ENCODE peak calls at places on chromosome 2, in five cellular contexts. F, W, Y, L and C are unnamed samples.

GRCh38 chr2:33530614-33531344 is 54.3 kb downstream of the RASGRP3 start:
- DNase-seq in L (no peak), Y (no peak), W (no peak), F (no peak), C (no peak)

GRCh38 chr2:178718283-178718682 is 88.9 kb downstream of the TTN start:
- DNase-seq in Y (no peak), W (no peak), L (no peak), F (no peak), C (no peak)

GRCh38 chr2:174939046-174939445 is 66.1 kb downstream of the CHN1 start:
- DNase-seq in Y (no peak), W (no peak), L (peak; percentile 62), F (peak; percentile 79), C (no peak)

GRCh38 chr2:210502997-210503621 is 26.6 kb upstream of the LANCL1 start:
- DNase-seq in L (peak; percentile 53), F (peak; percentile 49), Y (peak; percentile 5), W (no peak), C (peak; percentile 1)

GRCh38 chr2:57760448-57760847 is 286.2 kb upstream of the VRK2 start:
- DNase-seq in F (no peak), L (no peak), Y (no peak), W (no peak), C (no peak)

GRCh38 chr2:237874585-237875161 is 15.2 kb downstream of the RAMP1 start:
- DNase-seq in Y (no peak), W (no peak), L (peak; percentile 68), F (peak; percentile 76), C (no peak)

GRCh38 chr2:165208094-165208493 is 4.2 kb upstream of the SCN3A start:
- DNase-seq in L (no peak), F (no peak), Y (no peak), W (no peak), C (no peak)

GRCh38 chr2:42372801-42373200 is 11.8 kb upstream of the COX7A2L start:
- DNase-seq in L (no peak), F (no peak), Y (no peak), W (no peak), C (no peak)

GRCh38 chr2:86035883-86036789 is 69.5 kb downstream of the POLR1A start:
- DNase-seq in F (peak; percentile 86), L (peak; percentile 83), W (peak; percentile 40), Y (no peak), C (peak; percentile 76)

GRCh38 chr2:59733970-59734369 is 819.5 kb downstream of the BCL11A start:
- DNase-seq in W (no peak), F (no peak), Y (no peak), L (no peak), C (no peak)

GRCh38 chr2:167480232-167480985 is 592.1 kb downstream of the XIRP2 start:
- DNase-seq in Y (no peak), W (no peak), F (no peak), L (no peak), C (no peak)

GRCh38 chr2:236128321-236128720 is 39.9 kb downstream of the GBX2 start:
- DNase-seq in F (no peak), W (no peak), Y (no peak), L (no peak), C (no peak)

GRCh38 chr2:186065491-186065890 is 326.9 kb downstream of the FSIP2 start:
- DNase-seq in L (no peak), Y (no peak), W (no peak), F (no peak), C (no peak)

GRCh38 chr2:210630904-210631560 is 74.6 kb downstream of the CPS1 start:
- DNase-seq in W (no peak), Y (no peak), F (no peak), L (no peak), C (no peak)

GRCh38 chr2:52000156-52000855 is 968.4 kb upstream of the NRXN1 start:
- DNase-seq in Y (no peak), F (peak; percentile 79), W (no peak), L (peak; percentile 12), C (no peak)

GRCh38 chr2:47076586-47077441 is 78.3 kb downstream of the STPG4 start:
- DNase-seq in F (peak; percentile 97), W (no peak), Y (no peak), L (peak; percentile 99), C (no peak)

GRCh38 chr2:46839045-46839444 is 76.6 kb downstream of the MCFD2 start:
- DNase-seq in W (no peak), F (no peak), Y (no peak), L (no peak), C (no peak)

GRCh38 chr2:212974692-212975091 is 176.7 kb downstream of the IKZF2 start:
- DNase-seq in W (no peak), Y (no peak), L (peak; percentile 84), F (peak; percentile 85), C (no peak)

GRCh38 chr2:69570474-69570873 is 73.1 kb downstream of the AAK1 start:
- DNase-seq in L (no peak), W (no peak), F (no peak), Y (no peak), C (no peak)